ENCODE peak calls at places on chromosome 12, in five cellular contexts. I is mammary epithelial cell, Z is GM23248, X is PC-3, G is MM.1S. T is an unnamed sample.

GRCh38 chr12:66964629-66965028 is 285.8 kb upstream of the GRIP1 start:
- DNase-seq in X (no peak), Z (peak; percentile 6), G (peak; percentile 61), I (peak; percentile 79), T (no peak)

GRCh38 chr12:65561798-65562382 is 262.4 kb upstream of the HMGA2 start:
- DNase-seq in G (no peak), Z (peak; percentile 36), I (peak; percentile 48), X (peak; percentile 79), T (no peak)

GRCh38 chr12:32155911-32156585 is 49.4 kb downstream of the BICD1 start:
- DNase-seq in Z (no peak), X (no peak), I (peak; percentile 14), G (no peak), T (no peak)

GRCh38 chr12:104615048-104615561 is 158.4 kb downstream of the CHST11 start:
- DNase-seq in Z (peak; percentile 44), X (no peak), I (no peak), G (no peak), T (peak; percentile 27)

GRCh38 chr12:102376251-102376747 is 104.1 kb downstream of the IGF1 start:
- DNase-seq in Z (peak; percentile 4), G (no peak), X (no peak), I (no peak), T (no peak)

GRCh38 chr12:110109037-110109836 is 14.9 kb upstream of the IFT81 start:
- DNase-seq in Z (peak; percentile 99), G (no peak), X (peak; percentile 96), I (peak; percentile 89), T (peak; percentile 54)

GRCh38 chr12:56836317-56836716 is 73.2 kb downstream of the HSD17B6 start:
- DNase-seq in Z (peak; percentile 82), G (no peak), X (peak; percentile 28), I (peak; percentile 72), T (no peak)

GRCh38 chr12:60197589-60197988 is 601.8 kb downstream of the SLC16A7 start:
- DNase-seq in I (peak; percentile 35), G (no peak), Z (peak; percentile 80), X (peak; percentile 66), T (no peak)

GRCh38 chr12:110200124-110200417 is 75.9 kb downstream of the IFT81 start:
- DNase-seq in I (no peak), Z (peak; percentile 22), X (peak; percentile 52), G (no peak), T (no peak)

GRCh38 chr12:3106564-3106963 is 29.4 kb downstream of the TSPAN9 start:
- DNase-seq in I (no peak), Z (no peak), X (no peak), G (no peak), T (no peak)
- H3K9ac ChIP-seq in I (no peak overlapping the region), Z (no peak overlapping the region), X (no peak overlapping the region), G (no peak overlapping the region), T (no peak overlapping the region)

DNA sequence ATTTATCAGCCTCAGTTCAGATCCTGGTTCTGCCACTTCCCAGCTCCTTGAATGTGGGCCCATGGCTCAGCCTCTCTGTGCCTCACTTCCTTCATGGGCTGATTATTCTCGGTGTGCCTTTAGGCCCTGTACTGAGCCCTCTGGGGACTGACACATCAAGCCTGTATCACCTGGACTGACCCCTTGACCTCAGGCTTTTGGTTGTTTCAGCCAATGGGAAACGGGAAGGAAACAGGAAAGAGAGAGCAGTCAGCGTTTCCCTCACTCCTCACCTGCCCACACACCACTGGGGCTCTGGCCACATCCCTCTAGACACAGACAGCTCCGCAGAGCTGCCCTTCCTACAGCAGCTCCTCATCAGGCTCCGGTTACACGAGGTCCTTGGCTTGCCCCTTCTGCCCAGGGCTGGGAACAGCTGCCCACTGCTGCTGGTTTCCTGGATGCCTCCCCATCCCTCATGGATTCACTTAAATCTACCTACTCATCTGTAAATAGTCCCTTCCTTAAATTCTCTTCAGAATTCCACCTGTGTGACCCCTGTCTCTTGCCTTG is 37.0 kb upstream of the ITPR2 start:
- DNase-seq in G (peak; percentile 61), X (no peak), I (no peak), Z (no peak), T (no peak)
- H3K27ac ChIP-seq in G (peak overlapping the region; percentile 95), X (no peak overlapping the region), I (no peak overlapping the region), Z (no peak overlapping the region), T (no peak overlapping the region)

GRCh38 chr12:84131076-84131475 is 781.5 kb downstream of the SLC6A15 start:
- DNase-seq in Z (peak; percentile 86), X (peak; percentile 75), I (no peak), G (no peak), T (no peak)

GRCh38 chr12:84136862-84137367 is 775.7 kb downstream of the SLC6A15 start:
- DNase-seq in X (peak; percentile 91), Z (peak; percentile 57), G (no peak), I (peak; percentile 39), T (no peak)

GRCh38 chr12:84134797-84135366 is 777.7 kb downstream of the SLC6A15 start:
- DNase-seq in Z (peak; percentile 17), G (no peak), X (peak; percentile 59), I (no peak), T (no peak)

DNA sequence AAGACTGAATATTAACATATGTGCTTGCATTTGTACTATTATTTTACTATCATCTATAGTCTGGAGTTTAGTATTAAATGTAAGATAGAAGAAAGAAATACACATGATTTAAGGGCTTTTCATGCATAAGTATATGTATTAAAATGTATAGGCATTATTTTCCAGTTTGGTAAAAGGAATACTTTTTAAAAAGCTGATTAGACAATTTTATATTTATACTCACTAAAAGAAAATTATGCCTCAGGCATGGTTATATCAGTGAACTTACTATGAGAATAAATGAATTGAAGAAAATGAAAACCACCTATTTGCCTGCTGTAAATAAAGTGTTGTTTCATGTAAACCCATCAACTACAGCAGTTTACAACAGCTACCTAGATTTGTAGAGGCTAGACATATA is 776.7 kb downstream of the SLC6A15 start:
- DNase-seq in X (no peak), I (no peak), Z (no peak), G (no peak), T (no peak)
- H3K9ac ChIP-seq in X (no peak overlapping the region), I (no peak overlapping the region), Z (no peak overlapping the region), G (no peak overlapping the region), T (no peak overlapping the region)

DNA sequence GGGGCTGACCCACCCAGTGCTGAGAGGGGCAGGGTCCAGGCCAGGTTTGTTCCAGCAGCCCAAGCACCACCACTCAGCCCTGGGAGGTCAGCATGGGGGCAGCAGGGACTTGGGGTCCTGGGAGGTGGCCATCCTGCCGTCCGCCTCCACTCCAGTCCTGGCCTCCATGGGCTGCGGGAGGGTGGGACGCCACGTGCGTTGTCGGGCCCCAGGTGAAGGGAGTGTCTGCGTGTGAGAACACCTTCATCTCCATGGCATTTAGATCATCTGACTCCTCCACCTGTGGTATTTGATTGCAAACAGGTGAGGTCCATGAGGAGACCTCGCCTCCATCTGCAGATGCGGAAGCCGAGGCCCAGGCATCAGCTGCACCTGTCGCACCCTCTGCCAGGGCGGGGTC is 44.1 kb downstream of the FBRSL1 start:
- DNase-seq in Z (no peak), I (no peak), X (no peak), G (no peak), T (no peak)
- H3K27ac ChIP-seq in Z (no peak overlapping the region), I (no peak overlapping the region), X (no peak overlapping the region), G (no peak overlapping the region), T (no peak overlapping the region)

T was measured in colonic mucosa.